ENCODE peak calls at places on chromosomes 5 and 9, in nine cellular contexts. One of them, this sample, is unnamed.

GRCh38 chr5:42513246-42513645 is 90.0 kb downstream of the GHR start:
- DNase-seq in dorsolateral prefrontal cortex: no peak
- DNase-seq in germinal center: no peak
- DNase-seq in left cardiac atrium: no peak
- DNase-seq in neural crest cell: no peak
- DNase-seq in RCC 7860: no peak
- DNase-seq in cardiac septum: no peak
- DNase-seq in Calu3: no peak
- DNase-seq in AG20443: no peak
- DNase-seq in this sample: no peak

GRCh38 chr5:24850911-24851310 is 206.1 kb upstream of the CDH10 start:
- DNase-seq in dorsolateral prefrontal cortex: no peak
- DNase-seq in germinal center: no peak
- DNase-seq in left cardiac atrium: no peak
- DNase-seq in neural crest cell: no peak
- DNase-seq in RCC 7860: no peak
- DNase-seq in cardiac septum: no peak
- DNase-seq in Calu3: no peak
- DNase-seq in AG20443: no peak
- DNase-seq in this sample: no peak

GRCh38 chr9:88326024-88326423 is 62.2 kb upstream of the SPIN1 start:
- DNase-seq in dorsolateral prefrontal cortex: no peak
- DNase-seq in germinal center: no peak
- DNase-seq in left cardiac atrium: no peak
- DNase-seq in neural crest cell: no peak
- DNase-seq in RCC 7860: no peak
- DNase-seq in cardiac septum: no peak
- DNase-seq in Calu3: no peak
- DNase-seq in AG20443: no peak
- DNase-seq in this sample: no peak

GRCh38 chr5:37275521-37275920 is 26.3 kb upstream of the CPLANE1 start:
- DNase-seq in dorsolateral prefrontal cortex: no peak
- DNase-seq in germinal center: no peak
- DNase-seq in left cardiac atrium: no peak
- DNase-seq in neural crest cell: no peak
- DNase-seq in RCC 7860: no peak
- DNase-seq in cardiac septum: no peak
- DNase-seq in Calu3: no peak
- DNase-seq in AG20443: no peak
- DNase-seq in this sample: no peak

GRCh38 chr9:34929506-34930102 is 28.5 kb upstream of the PHF24 start:
- DNase-seq in dorsolateral prefrontal cortex: peak; percentile 53
- DNase-seq in germinal center: peak; percentile 40
- DNase-seq in left cardiac atrium: no peak
- DNase-seq in neural crest cell: peak; percentile 14
- DNase-seq in RCC 7860: no peak
- DNase-seq in cardiac septum: no peak
- DNase-seq in Calu3: peak; percentile 28
- DNase-seq in AG20443: peak; percentile 31
- DNase-seq in this sample: no peak

GRCh38 chr9:561430-561829 is 280.1 kb upstream of the DMRT1 start:
- DNase-seq in dorsolateral prefrontal cortex: no peak
- DNase-seq in germinal center: no peak
- DNase-seq in left cardiac atrium: no peak
- DNase-seq in neural crest cell: no peak
- DNase-seq in RCC 7860: no peak
- DNase-seq in cardiac septum: no peak
- DNase-seq in Calu3: no peak
- DNase-seq in AG20443: no peak
- DNase-seq in this sample: no peak

GRCh38 chr9:123296174-123296573 is 27.8 kb upstream of the STRBP start:
- DNase-seq in dorsolateral prefrontal cortex: no peak
- DNase-seq in germinal center: no peak
- DNase-seq in left cardiac atrium: no peak
- DNase-seq in neural crest cell: no peak
- DNase-seq in RCC 7860: no peak
- DNase-seq in cardiac septum: no peak
- DNase-seq in Calu3: no peak
- DNase-seq in AG20443: no peak
- DNase-seq in this sample: no peak

GRCh38 chr9:91532325-91532724 is 108.7 kb upstream of the NFIL3 start:
- DNase-seq in dorsolateral prefrontal cortex: no peak
- DNase-seq in germinal center: no peak
- DNase-seq in left cardiac atrium: no peak
- DNase-seq in neural crest cell: no peak
- DNase-seq in RCC 7860: peak; percentile 41
- DNase-seq in cardiac septum: no peak
- DNase-seq in Calu3: no peak
- DNase-seq in AG20443: no peak
- DNase-seq in this sample: no peak

This sample was measured in naive B cell.